ENCODE peak calls at places on chromosomes 13 and 19, in seven cellular contexts. X, S, M, P, J, K and T are unnamed samples.

GRCh38 chr13:51938454-51938853 is 72.8 kb downstream of the ATP7B start:
- DNase-seq in K (no peak), X (no peak), M (no peak), P (no peak), J (no peak), S (peak; percentile 4), T (no peak)

GRCh38 chr19:2989236-2989946 is 12.0 kb downstream of the TLE6 start:
- DNase-seq in J (no peak), M (no peak), K (no peak), S (no peak), P (no peak), X (no peak), T (no peak)

GRCh38 chr13:102236830-102237621 is 164.8 kb downstream of the FGF14 start:
- DNase-seq in X (no peak), M (no peak), K (no peak), S (no peak), J (no peak), P (no peak), T (no peak)

GRCh38 chr13:39499580-39499979 is 103.4 kb downstream of the LHFPL6 start:
- DNase-seq in M (no peak), P (no peak), S (no peak), J (no peak), X (no peak), K (no peak), T (no peak)

GRCh38 chr13:42643076-42643475 is 69.1 kb downstream of the TNFSF11 start:
- DNase-seq in P (no peak), J (no peak), X (no peak), M (no peak), S (no peak), K (no peak), T (no peak)

GRCh38 chr19:49741210-49741844 is 21.8 kb downstream of the TSKS start:
- DNase-seq in J (no peak), P (no peak), K (no peak), S (no peak), M (peak; percentile 28), X (no peak), T (no peak)

GRCh38 chr13:46992383-46992952 is 95.6 kb upstream of the HTR2A start:
- DNase-seq in K (no peak), P (no peak), X (no peak), J (peak; percentile 33), M (no peak), S (peak; percentile 50), T (no peak)

GRCh38 chr19:1112254-1113208 is 8.7 kb downstream of the GPX4 start:
- DNase-seq in P (no peak), M (no peak), K (no peak), S (no peak), J (peak; percentile 88), X (peak; percentile 57), T (no peak)

GRCh38 chr13:110415669-110416068 is 108.6 kb downstream of the COL4A2 start:
- DNase-seq in M (peak; percentile 24), P (no peak), X (peak; percentile 46), J (no peak), S (no peak), K (no peak), T (no peak)

GRCh38 chr19:54160182-54160811 is 776 bp upstream of the LENG1 start:
- DNase-seq in X (no peak), P (no peak), M (peak; percentile 57), J (no peak), K (peak; percentile 25), S (peak; percentile 30), T (no peak)

GRCh38 chr19:34808566-34808965 is 35.6 kb upstream of the ZNF599 start:
- DNase-seq in X (no peak), M (peak; percentile 67), J (no peak), S (peak; percentile 73), P (peak; percentile 20), K (no peak), T (no peak)

GRCh38 chr13:19153782-19154450 is 27.7 kb downstream of the TUBA3C start:
- DNase-seq in S (no peak), K (no peak), J (peak; percentile 58), M (no peak), X (no peak), P (no peak), T (no peak)

GRCh38 chr19:24062222-24062621 is 24.8 kb upstream of the ZNF254 start:
- DNase-seq in K (no peak), J (no peak), M (peak; percentile 39), X (no peak), S (no peak), P (no peak), T (no peak)

GRCh38 chr13:21113851-21114306 is 52.5 kb upstream of the LATS2 start:
- DNase-seq in P (no peak), X (no peak), M (no peak), K (no peak), S (no peak), J (no peak), T (no peak)

GRCh38 chr13:46479286-46479685 is 73.7 kb upstream of the LRCH1 start:
- DNase-seq in S (no peak), X (no peak), M (no peak), P (no peak), K (no peak), J (no peak), T (no peak)

GRCh38 chr13:110582421-110582954 is 21.0 kb upstream of the RAB20 start:
- DNase-seq in X (no peak), J (no peak), K (no peak), M (no peak), S (no peak), P (no peak), T (no peak)

GRCh38 chr13:113862766-113863510 is 938 bp downstream of the GAS6 start:
- DNase-seq in P (no peak), X (no peak), K (no peak), M (no peak), J (peak; percentile 47), S (peak; percentile 25), T (no peak)

GRCh38 chr19:56111601-56112312 is 9.3 kb downstream of the ZNF787 start:
- DNase-seq in X (no peak), J (peak; percentile 79), S (no peak), K (no peak), M (no peak), P (no peak), T (peak; percentile 36)

GRCh38 chr19:39014037-39014436 is 18.3 kb downstream of the FBXO27 start:
- DNase-seq in X (no peak), M (no peak), J (no peak), P (no peak), K (no peak), S (no peak), T (no peak)

GRCh38 chr13:84118845-84119409 is 236.7 kb upstream of the SLITRK1 start:
- DNase-seq in J (no peak), X (no peak), M (no peak), S (peak; percentile 4), P (no peak), K (no peak), T (no peak)

GRCh38 chr19:50952890-50953289 is at the start of gene KLK5:
- DNase-seq in S (no peak), P (no peak), X (no peak), M (no peak), K (no peak), J (no peak), T (no peak)

GRCh38 chr19:49200238-49200862 is 42.8 kb downstream of the TRPM4 start:
- DNase-seq in M (no peak), X (no peak), S (no peak), J (peak; percentile 72), K (peak; percentile 20), P (no peak), T (no peak)

GRCh38 chr13:45501175-45501526 is 36.4 kb downstream of the COG3 start:
- DNase-seq in J (no peak), P (no peak), K (no peak), S (no peak), X (no peak), M (no peak), T (no peak)

GRCh38 chr19:49439841-49440240 is 1.5 kb downstream of the SLC17A7 start:
- DNase-seq in X (no peak), J (no peak), P (no peak), M (no peak), K (no peak), S (no peak), T (no peak)

GRCh38 chr13:49217962-49218492 is 2.1 kb upstream of the MLNR start:
- DNase-seq in X (no peak), P (no peak), J (no peak), K (no peak), M (no peak), S (no peak), T (no peak)

GRCh38 chr13:50801087-50801931 is 42.2 kb downstream of the DLEU7 start:
- DNase-seq in K (peak; percentile 81), P (peak; percentile 37), M (peak; percentile 72), S (peak; percentile 88), J (peak; percentile 58), X (peak; percentile 54), T (peak; percentile 52)

DNA sequence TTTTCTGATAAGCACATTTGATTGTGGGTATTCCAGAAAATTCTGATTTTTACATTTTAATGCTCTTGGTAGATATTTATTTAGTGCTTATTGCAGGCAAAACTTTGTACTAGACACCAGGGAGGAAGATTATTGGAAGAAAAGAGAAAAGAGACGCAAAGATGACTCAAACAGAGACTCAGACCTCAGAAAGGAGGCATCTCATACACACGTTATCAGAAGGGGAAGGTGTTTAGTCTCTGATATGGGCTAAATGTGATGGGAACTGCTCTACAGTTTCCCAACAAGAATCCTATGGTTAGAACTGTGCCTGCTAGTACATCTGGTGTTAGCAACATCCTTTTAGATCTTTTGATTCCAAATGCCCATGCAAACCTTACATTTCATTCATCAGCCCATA is 245.6 kb downstream of the KLF5 start:
- DNase-seq in P (no peak), X (no peak), J (no peak), K (no peak), S (no peak), M (no peak), T (no peak)
- H3K27ac ChIP-seq in P (no peak overlapping the region), X (no peak overlapping the region), J (no peak overlapping the region), K (no peak overlapping the region), S (no peak overlapping the region), M (no peak overlapping the region), T (no peak overlapping the region)

DNA sequence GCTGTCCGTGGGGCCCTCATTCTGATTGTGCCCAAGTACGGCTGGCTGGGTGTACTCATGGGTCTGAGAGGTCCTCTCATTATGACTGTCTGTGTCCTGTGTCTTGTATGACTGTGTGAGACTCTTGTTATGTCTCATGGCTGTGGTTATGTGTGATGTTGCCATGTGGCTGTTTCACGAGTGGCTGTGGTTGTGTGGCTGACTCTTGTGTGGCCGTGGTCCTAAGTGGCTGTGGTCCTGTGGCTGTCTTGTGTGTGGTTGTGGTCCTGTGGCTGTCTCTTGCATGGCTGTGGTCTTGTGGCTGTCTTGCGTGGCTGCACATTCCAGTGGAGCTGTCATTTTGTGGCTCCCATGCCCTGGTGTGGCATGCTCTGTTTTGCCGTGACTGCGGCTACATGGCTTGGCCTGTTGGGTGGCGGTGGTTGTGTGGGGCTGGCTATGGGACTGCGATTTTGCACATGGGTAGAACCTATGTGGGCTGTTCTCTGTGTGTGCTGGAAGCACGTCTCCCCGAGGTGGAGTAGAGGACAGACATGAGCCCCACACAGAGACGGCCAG is 2.5 kb downstream of the LYL1 start:
- DNase-seq in X (peak; percentile 26), M (no peak), J (no peak), K (peak; percentile 69), P (no peak), S (no peak), T (peak; percentile 51)
- H3K4me3 ChIP-seq in X (no peak overlapping the region), M (no peak overlapping the region), J (no peak overlapping the region), K (peak overlapping the region; percentile 59), P (no peak overlapping the region), S (no peak overlapping the region), T (peak overlapping the region; percentile 55)

GRCh38 chr13:99766641-99767045 is 204.9 kb downstream of the ZIC5 start:
- DNase-seq in M (no peak), K (no peak), P (no peak), J (no peak), X (no peak), S (no peak), T (no peak)
- H3K9me3 ChIP-seq in M (no peaks in the 10 kb centered on the region), K (peaks cover 24% of the 10 kb centered on the region), P (no peaks in the 10 kb centered on the region), J (no peaks in the 10 kb centered on the region), X (no peaks in the 10 kb centered on the region), S (no peaks in the 10 kb centered on the region), T (peaks cover 3% of the 10 kb centered on the region)

GRCh38 chr19:8489591-8490394 is 12.6 kb downstream of the PRAM1 start:
- DNase-seq in S (no peak), X (no peak), K (no peak), M (no peak), J (no peak), P (no peak), T (no peak)
- H3K27ac ChIP-seq in S (no peak overlapping the region), X (no peak overlapping the region), K (no peak overlapping the region), M (no peak overlapping the region), J (no peak overlapping the region), P (no peak overlapping the region), T (no peak overlapping the region)